ENCODE peak calls at places on chromosomes 5 and 9, in seven cellular contexts. One of them, this sample, is unnamed.

GRCh38 chr5:180636403-180637075 is 12.9 kb downstream of the FLT4 start:
- DNase-seq in A549: no peak
- DNase-seq in GM23338: no peak
- DNase-seq in HepG2: no peak
- DNase-seq in HCT116: no peak
- DNase-seq in GM12878: no peak
- DNase-seq in K562: no peak
- DNase-seq in this sample: no peak

GRCh38 chr9:110031511-110032173 is 176.3 kb downstream of the C9orf152 start:
- DNase-seq in A549: peak; percentile 60
- DNase-seq in GM23338: no peak
- DNase-seq in HepG2: no peak
- DNase-seq in HCT116: no peak
- DNase-seq in GM12878: no peak
- DNase-seq in K562: no peak
- DNase-seq in this sample: no peak

GRCh38 chr5:178449163-178450060 is 140.8 kb downstream of the COL23A1 start:
- DNase-seq in A549: no peak
- DNase-seq in GM23338: no peak
- DNase-seq in HepG2: no peak
- DNase-seq in HCT116: no peak
- DNase-seq in GM12878: no peak
- DNase-seq in K562: peak; percentile 97
- DNase-seq in this sample: peak; percentile 89

GRCh38 chr5:175893466-175893865 is 22.1 kb downstream of the CPLX2 start:
- DNase-seq in A549: no peak
- DNase-seq in GM23338: no peak
- DNase-seq in HepG2: no peak
- DNase-seq in HCT116: no peak
- DNase-seq in GM12878: no peak
- DNase-seq in K562: no peak
- DNase-seq in this sample: peak; percentile 83

GRCh38 chr5:134571703-134572405 is 46.4 kb downstream of the JADE2 start:
- DNase-seq in A549: no peak
- DNase-seq in GM23338: no peak
- DNase-seq in HepG2: no peak
- DNase-seq in HCT116: no peak
- DNase-seq in GM12878: no peak
- DNase-seq in K562: no peak
- DNase-seq in this sample: no peak

GRCh38 chr5:10757043-10757442 is 4.0 kb downstream of the DAP start:
- DNase-seq in A549: no peak
- DNase-seq in GM23338: peak; percentile 33
- DNase-seq in HepG2: no peak
- DNase-seq in HCT116: no peak
- DNase-seq in GM12878: no peak
- DNase-seq in K562: no peak
- DNase-seq in this sample: no peak

GRCh38 chr9:136631038-136632000 is 31.4 kb upstream of the EGFL7 start:
- DNase-seq in A549: peak; percentile 83
- DNase-seq in GM23338: peak; percentile 84
- DNase-seq in HepG2: peak; percentile 65
- DNase-seq in HCT116: peak; percentile 60
- DNase-seq in GM12878: peak; percentile 40
- DNase-seq in K562: peak; percentile 72
- DNase-seq in this sample: peak; percentile 90

GRCh38 chr9:128160603-128160987 is 530 bp downstream of the BBLN start:
- DNase-seq in A549: no peak
- DNase-seq in GM23338: peak; percentile 46
- DNase-seq in HepG2: no peak
- DNase-seq in HCT116: no peak
- DNase-seq in GM12878: no peak
- DNase-seq in K562: peak; percentile 81
- DNase-seq in this sample: peak; percentile 67

GRCh38 chr9:21119093-21119770 is 22.4 kb downstream of the IFNW1 start:
- DNase-seq in A549: no peak
- DNase-seq in GM23338: no peak
- DNase-seq in HepG2: no peak
- DNase-seq in HCT116: no peak
- DNase-seq in GM12878: no peak
- DNase-seq in K562: no peak
- DNase-seq in this sample: no peak

GRCh38 chr9:70795841-70796240 is 325.6 kb downstream of the TRPM3 start:
- DNase-seq in A549: no peak
- DNase-seq in GM23338: no peak
- DNase-seq in HepG2: no peak
- DNase-seq in HCT116: no peak
- DNase-seq in GM12878: no peak
- DNase-seq in K562: no peak
- DNase-seq in this sample: no peak

GRCh38 chr5:135025730-135026644 is 8.0 kb downstream of the PITX1 start:
- DNase-seq in A549: no peak
- DNase-seq in GM23338: no peak
- DNase-seq in HepG2: no peak
- DNase-seq in HCT116: no peak
- DNase-seq in GM12878: no peak
- DNase-seq in K562: no peak
- DNase-seq in this sample: no peak

GRCh38 chr5:124628721-124629596 is 117.5 kb downstream of the ZNF608 start:
- DNase-seq in A549: peak; percentile 86
- DNase-seq in GM23338: no peak
- DNase-seq in HepG2: peak; percentile 84
- DNase-seq in HCT116: peak; percentile 89
- DNase-seq in GM12878: no peak
- DNase-seq in K562: peak; percentile 91
- DNase-seq in this sample: no peak

GRCh38 chr5:18281947-18282557 is 647.8 kb downstream of the TAF11L14 start:
- DNase-seq in A549: peak; percentile 77
- DNase-seq in GM23338: peak; percentile 32
- DNase-seq in HepG2: peak; percentile 17
- DNase-seq in HCT116: no peak
- DNase-seq in GM12878: no peak
- DNase-seq in K562: peak; percentile 14
- DNase-seq in this sample: peak; percentile 51

GRCh38 chr9:136309101-136309801 is 5.4 kb upstream of the CCDC187 start:
- DNase-seq in A549: no peak
- DNase-seq in GM23338: no peak
- DNase-seq in HepG2: no peak
- DNase-seq in HCT116: no peak
- DNase-seq in GM12878: peak; percentile 24
- DNase-seq in K562: no peak
- DNase-seq in this sample: peak; percentile 61

GRCh38 chr9:135214706-135215105 is 127.2 kb downstream of the OLFM1 start:
- DNase-seq in A549: no peak
- DNase-seq in GM23338: no peak
- DNase-seq in HepG2: no peak
- DNase-seq in HCT116: no peak
- DNase-seq in GM12878: no peak
- DNase-seq in K562: no peak
- DNase-seq in this sample: no peak

GRCh38 chr9:86487222-86487841 is 133.1 kb upstream of the TUT7 start:
- DNase-seq in A549: peak; percentile 55
- DNase-seq in GM23338: peak; percentile 74
- DNase-seq in HepG2: peak; percentile 23
- DNase-seq in HCT116: peak; percentile 31
- DNase-seq in GM12878: no peak
- DNase-seq in K562: peak; percentile 19
- DNase-seq in this sample: peak; percentile 59

GRCh38 chr5:147835386-147835798 is 3.9 kb upstream of the SPINK1 start:
- DNase-seq in A549: peak; percentile 82
- DNase-seq in GM23338: no peak
- DNase-seq in HepG2: peak; percentile 94
- DNase-seq in HCT116: no peak
- DNase-seq in GM12878: no peak
- DNase-seq in K562: no peak
- DNase-seq in this sample: no peak
- TF ChIP-seq REST in A549: no peak
- TF ChIP-seq REST in GM23338: no peak
- TF ChIP-seq REST in HepG2: peak; percentile 88
- TF ChIP-seq REST in HCT116: no peak
- TF ChIP-seq REST in GM12878: no peak
- TF ChIP-seq REST in K562: no peak
- TF ChIP-seq REST in this sample: no peak

GRCh38 chr5:109454726-109455505 is 45.1 kb upstream of the PJA2 start:
- DNase-seq in A549: no peak
- DNase-seq in GM23338: no peak
- DNase-seq in HepG2: no peak
- DNase-seq in HCT116: no peak
- DNase-seq in GM12878: no peak
- DNase-seq in K562: no peak
- DNase-seq in this sample: no peak
- H3K4me2 ChIP-seq in A549: peak overlapping the region; percentile 30
- H3K4me2 ChIP-seq in GM23338: no peak overlapping the region
- H3K4me2 ChIP-seq in HepG2: no peak overlapping the region
- H3K4me2 ChIP-seq in HCT116: peak overlapping the region; percentile 24
- H3K4me2 ChIP-seq in GM12878: no peak overlapping the region
- H3K4me2 ChIP-seq in K562: no peak overlapping the region
- H3K4me2 ChIP-seq in this sample: peak overlapping the region; percentile 41

DNA sequence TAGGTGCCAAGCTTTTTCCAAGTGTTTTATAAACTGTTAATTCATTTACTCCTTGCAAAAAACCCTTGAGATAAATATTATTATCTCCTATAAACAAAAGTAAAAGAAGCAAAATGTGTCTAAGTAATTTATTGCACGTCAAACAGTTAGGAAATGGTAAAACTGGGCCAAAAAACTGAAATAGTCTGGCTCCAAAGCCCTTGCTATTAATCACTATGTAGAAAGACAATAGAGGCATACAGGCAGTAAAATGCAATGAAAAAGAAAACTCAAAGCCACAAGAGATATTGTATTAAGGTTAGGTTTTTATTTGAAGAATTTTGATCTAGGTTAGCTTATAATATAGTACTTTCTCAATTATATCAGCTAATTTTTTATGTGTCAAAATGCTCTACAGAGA is 457.7 kb downstream of the ANXA1 start:
- DNase-seq in A549: no peak
- DNase-seq in GM23338: no peak
- DNase-seq in HepG2: no peak
- DNase-seq in HCT116: no peak
- DNase-seq in GM12878: no peak
- DNase-seq in K562: no peak
- DNase-seq in this sample: no peak
- TF ChIP-seq REST in A549: no peak
- TF ChIP-seq REST in GM23338: no peak
- TF ChIP-seq REST in HepG2: no peak
- TF ChIP-seq REST in HCT116: no peak
- TF ChIP-seq REST in GM12878: no peak
- TF ChIP-seq REST in K562: no peak
- TF ChIP-seq REST in this sample: no peak

DNA sequence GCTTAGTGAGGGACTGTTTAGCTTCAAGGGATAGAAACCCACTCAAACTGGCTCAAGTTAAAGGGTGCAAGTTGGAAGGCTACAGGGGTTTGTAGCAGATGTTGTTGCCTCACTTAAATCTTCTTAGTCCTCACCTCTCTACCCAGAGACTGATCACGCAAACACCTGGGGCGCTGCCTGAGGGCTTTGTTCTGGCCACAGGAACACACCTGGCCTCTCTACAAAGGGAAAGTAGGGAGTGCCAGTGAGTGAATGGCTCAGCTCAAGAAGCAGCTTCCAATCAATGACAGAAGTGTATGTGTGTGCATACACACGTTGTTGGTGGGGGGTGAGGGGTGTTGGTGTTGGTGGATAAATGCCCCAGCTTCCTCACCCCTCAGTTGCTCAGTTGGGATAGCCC is 30.7 kb upstream of the CTNNA1 start:
- DNase-seq in A549: no peak
- DNase-seq in GM23338: peak; percentile 63
- DNase-seq in HepG2: no peak
- DNase-seq in HCT116: no peak
- DNase-seq in GM12878: no peak
- DNase-seq in K562: no peak
- DNase-seq in this sample: no peak
- H3K4me2 ChIP-seq in A549: no peak overlapping the region
- H3K4me2 ChIP-seq in GM23338: peak overlapping the region; percentile 50
- H3K4me2 ChIP-seq in HepG2: peak overlapping the region; percentile 59
- H3K4me2 ChIP-seq in HCT116: no peak overlapping the region
- H3K4me2 ChIP-seq in GM12878: no peak overlapping the region
- H3K4me2 ChIP-seq in K562: no peak overlapping the region
- H3K4me2 ChIP-seq in this sample: no peak overlapping the region

GRCh38 chr5:20833081-20833627 is 845.2 kb upstream of the CDH18 start:
- DNase-seq in A549: no peak
- DNase-seq in GM23338: peak; percentile 32
- DNase-seq in HepG2: peak; percentile 13
- DNase-seq in HCT116: no peak
- DNase-seq in GM12878: no peak
- DNase-seq in K562: no peak
- DNase-seq in this sample: no peak
- TF ChIP-seq REST in A549: no peak
- TF ChIP-seq REST in GM23338: no peak
- TF ChIP-seq REST in HepG2: no peak
- TF ChIP-seq REST in HCT116: no peak
- TF ChIP-seq REST in GM12878: no peak
- TF ChIP-seq REST in K562: no peak
- TF ChIP-seq REST in this sample: no peak

This sample was measured in SK-N-SH.